ENCODE peak calls at places on chromosomes 7 and 10, in seven cellular contexts. J is prostate gland, A is SK-N-SH, V is left ventricle myocardium inferior, Y is right lobe of liver, L is heart left ventricle, F is pancreas. C is an unnamed sample. For H3K27me3, the result is how much of the 10 kb centered on the place peaks cover.

GRCh38 chr7:37354661-37355131 is 94.0 kb downstream of the ELMO1 start:
- DNase-seq in V (peak), A (no peak), L (peak), F (peak), Y (peak), J (no peak), C (peak)

GRCh38 chr10:117905404-117905803 is 141.3 kb downstream of the RAB11FIP2 start:
- DNase-seq in Y (no peak), A (no peak), L (no peak), V (no peak), F (no peak), J (no peak), C (no peak)

GRCh38 chr7:2958416-2959342 is 85.0 kb downstream of the CARD11 start:
- DNase-seq in A (no peak), L (no peak), F (no peak), Y (no peak), J (no peak), V (no peak), C (no peak)

GRCh38 chr10:96721207-96721572 is 876 bp upstream of the PIK3AP1 start:
- DNase-seq in Y (no peak), A (peak), L (no peak), J (no peak), V (no peak), F (no peak), C (no peak)

GRCh38 chr7:96303686-96304443 is 18.0 kb downstream of the SLC25A13 start:
- DNase-seq in V (no peak), Y (peak), A (no peak), F (no peak), L (no peak), J (peak), C (no peak)

GRCh38 chr7:73870041-73870492 is 9.1 kb downstream of the TMEM270 start:
- DNase-seq in Y (peak), F (no peak), L (no peak), V (no peak), A (peak), J (no peak), C (no peak)

GRCh38 chr7:74474271-74474865 is 20.7 kb downstream of the GTF2IRD1 start:
- DNase-seq in Y (no peak), V (no peak), F (no peak), J (no peak), L (no peak), A (no peak), C (no peak)

GRCh38 chr7:106466867-106467266 is 182.1 kb upstream of the NAMPT start:
- DNase-seq in L (no peak), A (no peak), Y (no peak), V (no peak), J (no peak), F (no peak), C (no peak)

GRCh38 chr7:51227861-51228260 is 88.7 kb downstream of the COBL start:
- DNase-seq in L (no peak), V (no peak), J (no peak), A (no peak), Y (no peak), F (no peak), C (no peak)

GRCh38 chr10:17209931-17210330 is 8.5 kb upstream of the TRDMT1 start:
- DNase-seq in V (no peak), J (no peak), A (no peak), Y (no peak), F (no peak), L (no peak), C (no peak)

GRCh38 chr10:128725531-128725930 is 599.3 kb upstream of the MKI67 start:
- DNase-seq in V (no peak), L (no peak), A (no peak), Y (no peak), F (no peak), J (no peak), C (no peak)

GRCh38 chr10:89701238-89702120 is at the start of gene KIF20B:
- DNase-seq in L (peak), Y (peak), A (peak), F (peak), J (peak), V (peak), C (peak)

GRCh38 chr10:1739751-1740150 is 2.4 kb upstream of the ADARB2 start:
- DNase-seq in V (no peak), J (no peak), Y (no peak), A (no peak), L (no peak), F (no peak), C (no peak)

GRCh38 chr10:5945203-5945534 is 32.2 kb downstream of the IL15RA start:
- DNase-seq in Y (no peak), J (no peak), L (no peak), V (no peak), A (no peak), F (no peak), C (peak)

GRCh38 chr7:140571537-140572122 is 69.0 kb downstream of the DENND2A start:
- DNase-seq in J (no peak), Y (no peak), F (no peak), V (no peak), L (no peak), A (no peak), C (no peak)

GRCh38 chr7:51354434-51354833 is 37.8 kb upstream of the COBL start:
- DNase-seq in V (no peak), L (no peak), J (no peak), A (no peak), F (no peak), Y (no peak), C (no peak)

GRCh38 chr7:117092801-117093200 is 139.5 kb downstream of the ST7 start:
- DNase-seq in J (no peak), Y (no peak), A (no peak), L (no peak), V (no peak), F (no peak), C (no peak)

GRCh38 chr7:133529861-133530260 is 277.0 kb downstream of the EXOC4 start:
- DNase-seq in A (no peak), F (no peak), V (no peak), J (no peak), Y (no peak), L (no peak), C (no peak)

GRCh38 chr10:128084364-128084763 is 41.9 kb downstream of the MKI67 start:
- DNase-seq in L (no peak), V (no peak), F (no peak), A (no peak), Y (peak), J (no peak), C (no peak)

GRCh38 chr7:25395976-25396375 is 167.7 kb upstream of the NPVF start:
- DNase-seq in V (no peak), Y (no peak), J (no peak), A (no peak), L (no peak), F (no peak), C (no peak)

GRCh38 chr7:108603922-108604684 is 34.4 kb downstream of the DNAJB9 start:
- DNase-seq in J (no peak), F (no peak), L (no peak), Y (no peak), V (no peak), A (no peak), C (no peak)

GRCh38 chr10:100826661-100826982 is 81.2 kb downstream of the PAX2 start:
- DNase-seq in J (no peak), A (no peak), L (no peak), V (no peak), Y (peak), F (no peak), C (no peak)

GRCh38 chr10:100828744-100829102 is 83.3 kb downstream of the PAX2 start:
- DNase-seq in J (no peak), A (peak), F (peak), L (no peak), Y (no peak), V (no peak), C (no peak)

GRCh38 chr10:100826983-100827818 is 81.8 kb downstream of the PAX2 start:
- DNase-seq in Y (peak), V (no peak), L (no peak), F (peak), J (no peak), A (peak), C (no peak)

GRCh38 chr10:100829103-100829870 is 83.5 kb upstream of the SLF2 start:
- DNase-seq in Y (no peak), L (no peak), V (no peak), A (peak), J (no peak), F (no peak), C (no peak)

GRCh38 chr10:100827819-100828743 is 82.7 kb downstream of the PAX2 start:
- DNase-seq in V (peak), A (peak), L (no peak), F (peak), J (peak), Y (no peak), C (no peak)
- H3K27me3 ChIP-seq in V (half or more), A (half or more), L (half or more), F (under half), J (under half), Y (under half), C (half or more)

GRCh38 chr7:92988051-92988450 is 129.7 kb downstream of the SAMD9 start:
- DNase-seq in Y (no peak), L (no peak), F (no peak), J (peak), A (peak), V (no peak), C (no peak)
- TF ChIP-seq CTCF in Y (peak), L (peak), F (no peak), J (peak), A (peak), V (peak), C (peak)

GRCh38 chr10:78932861-78933260 is 135.9 kb upstream of the ZMIZ1 start:
- DNase-seq in A (no peak), J (peak), V (no peak), F (no peak), L (no peak), Y (no peak), C (no peak)

GRCh38 chr10:78933828-78934227 is 134.9 kb upstream of the ZMIZ1 start:
- DNase-seq in V (no peak), J (no peak), A (no peak), F (no peak), L (no peak), Y (no peak), C (no peak)

GRCh38 chr10:78932084-78932386 is 136.7 kb upstream of the ZMIZ1 start:
- DNase-seq in L (no peak), V (no peak), Y (no peak), F (no peak), J (no peak), A (no peak), C (no peak)

GRCh38 chr10:78934499-78934898 is 134.3 kb upstream of the ZMIZ1 start:
- DNase-seq in F (no peak), A (no peak), V (no peak), L (no peak), Y (no peak), J (no peak), C (no peak)

GRCh38 chr10:78931333-78932083 is 137.3 kb upstream of the ZMIZ1 start:
- DNase-seq in Y (no peak), V (peak), J (no peak), L (peak), A (peak), F (no peak), C (no peak)
- H3K27ac ChIP-seq in Y (no peak), V (peak), J (no peak), L (peak), A (peak), F (no peak), C (peak)

GRCh38 chr7:76057103-76057812 is 9.4 kb downstream of the MDH2 start:
- DNase-seq in L (no peak), A (no peak), F (no peak), V (no peak), Y (no peak), J (no peak), C (no peak)
- H3K27me3 ChIP-seq in L (under half), A (under half), F (under half), V (under half), Y (under half), J (under half), C (under half)

DNA sequence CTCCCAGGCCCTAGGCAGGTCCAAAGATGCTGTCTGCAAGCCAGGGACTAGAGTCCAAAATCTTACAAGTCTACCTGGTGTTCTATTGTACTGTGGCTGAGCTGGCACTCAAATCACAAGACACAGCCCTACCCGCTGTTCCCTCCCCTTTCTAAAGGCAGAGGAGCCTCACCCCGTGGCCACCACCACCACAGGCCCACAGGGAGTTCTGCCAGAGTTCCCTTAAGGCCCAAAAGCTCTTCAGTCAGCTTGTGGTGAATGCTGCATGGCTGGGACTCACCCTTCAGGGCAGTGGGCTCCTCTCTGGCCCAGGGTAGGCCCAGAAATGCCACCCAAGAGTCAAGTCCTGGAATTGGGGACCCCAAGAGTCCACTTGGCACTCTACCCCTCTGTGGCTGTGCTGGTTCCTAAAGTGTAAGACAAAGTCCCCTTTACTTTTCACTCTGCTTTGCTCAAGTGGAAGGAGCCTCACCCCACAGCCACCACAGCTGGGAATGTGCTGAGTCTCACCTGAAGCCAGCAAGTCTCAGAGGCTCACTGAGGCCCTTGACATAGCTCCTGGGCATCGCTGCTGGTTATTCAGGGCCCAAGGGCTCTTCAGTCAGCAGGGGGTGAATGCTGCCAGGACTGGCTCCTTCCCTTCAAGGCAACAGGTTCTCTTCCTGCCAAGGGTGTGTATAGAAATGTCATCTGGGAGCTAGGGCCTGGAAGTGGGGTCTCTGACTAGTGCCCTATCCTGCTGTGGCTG is 48.8 kb upstream of the PSAP start:
- DNase-seq in V (no peak), F (no peak), Y (no peak), J (no peak), L (no peak), A (no peak), C (peak)
- TF ChIP-seq CTCF in V (no peak), F (no peak), Y (no peak), J (no peak), L (no peak), A (no peak), C (no peak)

GRCh38 chr10:3496138-3496537 is 288.9 kb downstream of the KLF6 start:
- DNase-seq in J (no peak), A (no peak), Y (no peak), L (no peak), V (no peak), F (no peak), C (no peak)

GRCh38 chr10:3493621-3494020 is 291.4 kb downstream of the KLF6 start:
- DNase-seq in F (no peak), J (no peak), A (no peak), V (no peak), L (no peak), Y (no peak), C (no peak)

GRCh38 chr10:3495281-3495680 is 289.7 kb downstream of the KLF6 start:
- DNase-seq in A (no peak), J (no peak), L (no peak), Y (no peak), V (no peak), F (no peak), C (no peak)

GRCh38 chr10:3494131-3494878 is 290.7 kb downstream of the KLF6 start:
- DNase-seq in F (no peak), V (no peak), J (no peak), L (peak), Y (no peak), A (no peak), C (no peak)

GRCh38 chr10:3494879-3495230 is 290.2 kb downstream of the KLF6 start:
- DNase-seq in L (peak), A (no peak), J (no peak), Y (no peak), V (no peak), F (no peak), C (no peak)
- H3K27ac ChIP-seq in L (peak), A (no peak), J (no peak), Y (no peak), V (peak), F (no peak), C (no peak)